ENCODE peak calls at places on chromosomes 7 and 10, in nine cellular contexts. P is tibial artery, J is upper lobe of right lung, M is IMR-90, U is body of pancreas, O is endothelial cell of umbilical vein, I is OCI-LY7, B is cardiac muscle cell, R is stomach. L is an unnamed sample. For H3K36me3, the result is how much of the 10 kb centered on the place peaks cover.

GRCh38 chr7:92788559-92789183 is 47.7 kb downstream of the CDK6 start:
- DNase-seq in I (peak), M (no peak), J (no peak), U (no peak), R (no peak), O (no peak), B (no peak), P (no peak), L (no peak)

GRCh38 chr10:113961261-113961938 is 82.3 kb upstream of the ADRB1 start:
- DNase-seq in P (no peak), O (no peak), M (no peak), J (no peak), B (no peak), I (peak), R (no peak), U (no peak), L (peak)

GRCh38 chr10:68096913-68097509 is 12.3 kb upstream of the MYPN start:
- DNase-seq in U (peak), J (no peak), M (peak), P (no peak), R (peak), B (peak), I (no peak), O (peak), L (no peak)

GRCh38 chr10:65348637-65349036 is 1577.2 kb upstream of the LRRTM3 start:
- DNase-seq in B (no peak), U (no peak), P (no peak), J (no peak), O (no peak), M (no peak), I (no peak), R (no peak), L (no peak)

GRCh38 chr10:25701651-25702050 is 232.4 kb upstream of the MYO3A start:
- DNase-seq in J (no peak), O (no peak), U (no peak), B (no peak), I (no peak), M (no peak), P (no peak), R (no peak), L (no peak)

GRCh38 chr10:15035385-15036301 is 8.1 kb upstream of the OLAH start:
- DNase-seq in R (no peak), J (peak), M (peak), I (no peak), B (peak), P (peak), U (no peak), O (peak), L (no peak)

GRCh38 chr7:151081170-151082101 is 827 bp upstream of the FASTK start:
- DNase-seq in O (no peak), R (peak), J (peak), I (no peak), M (no peak), B (peak), U (no peak), P (no peak), L (no peak)

GRCh38 chr10:14583252-14583651 is 191.4 kb downstream of the FAM107B start:
- DNase-seq in R (peak), P (no peak), I (no peak), M (no peak), U (no peak), O (no peak), B (no peak), J (no peak), L (no peak)

GRCh38 chr10:110226926-110227641 is 19.7 kb downstream of the MXI1 start:
- DNase-seq in J (peak), I (no peak), U (peak), O (no peak), M (peak), R (peak), B (peak), P (peak), L (peak)

GRCh38 chr10:88886557-88886956 is 6.5 kb downstream of the STAMBPL1 start:
- DNase-seq in M (no peak), O (no peak), U (no peak), B (no peak), I (peak), R (no peak), P (no peak), J (no peak), L (peak)

GRCh38 chr10:13971586-13972475 is 358.9 kb downstream of the FRMD4A start:
- DNase-seq in B (peak), J (no peak), R (no peak), O (peak), M (peak), U (no peak), P (no peak), I (no peak), L (no peak)

GRCh38 chr10:79401015-79401921 is 44.2 kb downstream of the ZCCHC24 start:
- DNase-seq in U (no peak), B (peak), J (no peak), P (peak), I (no peak), R (no peak), O (no peak), M (peak), L (no peak)

GRCh38 chr7:7014827-7015610 is 167.3 kb upstream of the C1GALT1 start:
- DNase-seq in U (no peak), R (no peak), M (no peak), J (no peak), O (no peak), B (no peak), P (no peak), I (no peak), L (no peak)

GRCh38 chr7:20219446-20220292 is 2.5 kb upstream of the MACC1 start:
- DNase-seq in U (peak), P (peak), J (peak), R (peak), B (peak), M (peak), I (peak), O (peak), L (peak)

GRCh38 chr7:151754142-151754590 is 122.7 kb downstream of the PRKAG2 start:
- DNase-seq in U (peak), J (peak), I (peak), O (peak), B (peak), M (peak), R (peak), P (peak), L (peak)

GRCh38 chr10:109647627-109648026 is 275.7 kb downstream of the XPNPEP1 start:
- DNase-seq in U (no peak), I (peak), O (no peak), M (no peak), B (no peak), P (no peak), R (no peak), J (no peak), L (no peak)

GRCh38 chr10:13938940-13939339 is 352.2 kb downstream of the PRPF18 start:
- DNase-seq in U (no peak), M (no peak), J (no peak), P (no peak), I (no peak), R (no peak), B (no peak), O (no peak), L (no peak)

GRCh38 chr10:104218751-104219150 is 13.4 kb downstream of the CFAP43 start:
- DNase-seq in M (no peak), R (no peak), J (no peak), O (no peak), P (no peak), U (no peak), I (no peak), B (no peak), L (no peak)

GRCh38 chr10:126001579-126001978 is 105.2 kb downstream of the FANK1 start:
- DNase-seq in M (no peak), P (no peak), I (no peak), R (no peak), O (peak), B (peak), J (no peak), U (peak), L (no peak)
- H3K4me3 ChIP-seq in M (no peak), P (no peak), I (no peak), R (no peak), O (no peak), B (no peak), J (no peak), U (no peak), L (no peak)

GRCh38 chr7:94422136-94422535 is 27.4 kb downstream of the COL1A2 start:
- DNase-seq in U (no peak), M (no peak), R (no peak), I (no peak), B (no peak), P (no peak), J (no peak), O (no peak), L (no peak)
- H3K36me3 ChIP-seq in U (under half), M (half or more), R (under half), I (under half), B (under half), P (half or more), J (half or more), O (under half), L (under half)

GRCh38 chr7:91618665-91619437 is 261.7 kb downstream of the MTERF1 start:
- DNase-seq in I (no peak), J (no peak), P (no peak), U (no peak), O (peak), B (no peak), M (no peak), R (no peak), L (no peak)
- TF ChIP-seq CTCF in I (no peak), J (no peak), P (no peak), U (no peak), O (no peak), B (no peak), M (no peak), R (no peak), L (no peak)

GRCh38 chr10:69609077-69609476 is 21.0 kb upstream of the FAM241B start:
- DNase-seq in I (no peak), U (no peak), M (no peak), J (no peak), R (no peak), B (no peak), O (no peak), P (no peak), L (no peak)
- H3K4me3 ChIP-seq in I (no peak), U (no peak), M (no peak), J (no peak), R (no peak), B (no peak), O (no peak), P (no peak), L (no peak)

GRCh38 chr7:70776627-70777101 is 355.3 kb upstream of the GALNT17 start:
- DNase-seq in B (peak), R (no peak), M (peak), P (no peak), U (no peak), I (no peak), J (no peak), O (no peak), L (no peak)
- H3K36me3 ChIP-seq in B (under half), R (half or more), M (under half), P (half or more), U (under half), I (half or more), J (half or more), O (under half), L (under half)

GRCh38 chr10:690227-691161 is 1.0 kb upstream of the DIP2C start:
- DNase-seq in P (no peak), I (no peak), R (no peak), B (no peak), J (no peak), U (no peak), O (no peak), M (peak), L (no peak)
- TF ChIP-seq CTCF in P (no peak), I (no peak), R (no peak), B (no peak), J (no peak), U (no peak), O (no peak), M (no peak), L (no peak)

DNA sequence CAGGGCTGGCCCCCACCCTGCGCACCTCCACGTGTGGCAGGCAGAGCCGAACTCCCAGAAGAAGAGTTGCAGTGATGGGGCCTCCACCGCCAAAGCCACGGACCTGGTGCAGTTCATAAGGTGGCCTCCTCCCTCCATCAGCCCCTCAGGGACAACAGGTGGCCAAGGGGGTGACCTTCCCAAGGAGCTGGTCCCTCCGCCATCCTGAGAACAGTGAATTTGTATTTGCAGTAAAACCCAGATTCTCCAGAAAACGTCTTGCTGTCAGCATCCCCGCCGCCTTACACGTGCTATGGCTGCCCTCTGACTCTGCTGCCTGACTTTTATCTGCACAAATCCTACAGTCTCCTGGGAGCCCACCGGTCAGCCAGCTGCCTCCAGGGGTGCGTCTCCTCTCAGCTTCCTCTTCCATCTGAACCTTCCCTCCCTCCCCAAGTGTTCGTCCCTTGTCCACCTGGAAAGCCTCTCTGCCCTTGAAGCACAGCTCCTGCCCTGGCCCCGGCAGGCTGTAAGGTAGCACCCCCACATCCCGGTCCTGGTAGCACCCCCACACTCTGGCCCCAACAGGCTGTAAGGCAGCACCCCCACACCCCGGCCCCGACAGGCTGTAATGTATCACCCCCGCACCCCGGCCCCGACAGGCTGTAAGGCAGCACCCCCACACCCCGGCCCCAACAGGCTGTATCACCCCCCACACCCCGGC is 311.8 kb downstream of the PTPRN2 start:
- DNase-seq in R (no peak), I (no peak), O (no peak), J (peak), M (no peak), B (no peak), P (no peak), U (no peak), L (no peak)
- H3K4me3 ChIP-seq in R (no peak), I (no peak), O (no peak), J (no peak), M (no peak), B (no peak), P (no peak), U (no peak), L (no peak)

DNA sequence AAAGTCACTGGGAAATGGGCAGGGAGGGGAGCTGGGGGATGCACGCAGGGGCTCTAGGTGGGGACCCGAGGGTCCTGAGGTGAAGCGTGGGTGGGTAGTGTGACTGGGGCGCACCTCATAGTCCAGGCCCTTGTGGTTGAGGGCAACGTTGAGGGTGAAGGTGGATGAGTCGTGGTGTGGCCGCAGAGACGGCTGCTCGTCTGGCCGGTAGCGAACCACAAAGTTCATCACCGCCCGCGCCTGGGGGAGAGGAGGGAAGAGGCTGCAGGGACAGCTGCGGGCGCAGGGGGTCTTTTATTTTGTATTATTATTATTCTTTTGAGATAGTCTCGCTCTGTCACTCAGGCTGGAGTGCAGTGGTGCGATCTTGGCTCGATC is 5.8 kb upstream of the MOGAT3 start:
- DNase-seq in O (no peak), J (no peak), R (no peak), M (no peak), B (no peak), I (no peak), U (no peak), P (no peak), L (no peak)
- H3K36me3 ChIP-seq in O (under half), J (under half), R (half or more), M (under half), B (under half), I (under half), U (under half), P (half or more), L (under half)